ENCODE peak calls at places on chromosomes 11 and 22, in four cellular contexts. A is glutamatergic neuron, S is C1 segment of cervical spinal cord, L is iris pigment epithelial cell. K is an unnamed sample.

GRCh38 chr11:126345759-126346585 is 9.5 kb upstream of the ST3GAL4 start:
- DNase-seq in A (no peak), S (no peak), L (peak; percentile 94), K (peak; percentile 64)

GRCh38 chr22:19139001-19139356 is 5.5 kb downstream of the ESS2 start:
- DNase-seq in A (no peak), S (no peak), L (no peak), K (no peak)

GRCh38 chr11:128775513-128775912 is 81.6 kb downstream of the FLI1 start:
- DNase-seq in A (no peak), S (no peak), L (peak; percentile 57), K (no peak)

GRCh38 chr11:87290304-87290922 is 252.7 kb downstream of the TMEM135 start:
- DNase-seq in A (no peak), S (no peak), L (peak; percentile 56), K (no peak)

GRCh38 chr11:81658722-81659121 is 1074.9 kb downstream of the FAM181B start:
- DNase-seq in A (no peak), S (no peak), L (peak; percentile 14), K (peak; percentile 30)

GRCh38 chr22:35638408-35638807 is 9.8 kb upstream of the APOL6 start:
- DNase-seq in A (no peak), S (peak; percentile 28), L (no peak), K (no peak)

GRCh38 chr11:93940395-93940794 is 80.8 kb upstream of the HEPHL1 start:
- DNase-seq in A (no peak), S (no peak), L (no peak), K (no peak)

GRCh38 chr11:104823638-104824037 is 74.6 kb downstream of the CASP12 start:
- DNase-seq in A (no peak), S (no peak), L (no peak), K (no peak)

GRCh38 chr11:116138280-116138679 is 634.1 kb upstream of the CADM1 start:
- DNase-seq in A (no peak), S (no peak), L (no peak), K (no peak)

GRCh38 chr11:8223513-8223899 is 40.2 kb downstream of the LMO1 start:
- DNase-seq in A (no peak), S (no peak), L (peak; percentile 36), K (no peak)

GRCh38 chr11:120281161-120281795 is 41.3 kb downstream of the POU2F3 start:
- DNase-seq in A (no peak), S (no peak), L (no peak), K (no peak)

GRCh38 chr22:36819112-36819511 is 2.3 kb upstream of the PVALB start:
- DNase-seq in A (no peak), S (no peak), L (no peak), K (no peak)

GRCh38 chr22:17997456-17997855 is 26.9 kb downstream of the MICAL3 start:
- DNase-seq in A (no peak), S (no peak), L (peak; percentile 49), K (no peak)

GRCh38 chr22:49097171-49097925 is 730.3 kb downstream of the BRD1 start:
- DNase-seq in A (no peak), S (no peak), L (no peak), K (no peak)

GRCh38 chr22:35521358-35522264 is 19.0 kb upstream of the RASD2 start:
- DNase-seq in A (no peak), S (no peak), L (no peak), K (no peak)

GRCh38 chr11:70689764-70690163 is 291.4 kb downstream of the CTTN start:
- DNase-seq in A (no peak), S (no peak), L (no peak), K (no peak)

GRCh38 chr11:102940714-102941588 is 14.6 kb downstream of the MMP13 start:
- DNase-seq in A (no peak), S (peak; percentile 2), L (peak; percentile 64), K (peak; percentile 61)

GRCh38 chr11:9868641-9869040 is 204.8 kb downstream of the SWAP70 start:
- DNase-seq in A (no peak), S (no peak), L (no peak), K (no peak)

GRCh38 chr22:43826142-43827093 is 14.3 kb upstream of the EFCAB6 start:
- DNase-seq in A (no peak), S (peak; percentile 28), L (peak; percentile 70), K (peak; percentile 11)

GRCh38 chr22:22748297-22748743 is 103.9 kb downstream of the GGTLC2 start:
- DNase-seq in A (peak; percentile 56), S (peak; percentile 11), L (peak; percentile 65), K (peak; percentile 48)

GRCh38 chr22:23800297-23801237 is 13.8 kb downstream of the SMARCB1 start:
- DNase-seq in A (no peak), S (no peak), L (no peak), K (no peak)

GRCh38 chr11:37280194-37280593 is 682.2 kb upstream of the RAG2 start:
- DNase-seq in A (no peak), S (no peak), L (no peak), K (no peak)

GRCh38 chr22:42265321-42265720 is 5.1 kb downstream of the TCF20 start:
- DNase-seq in A (no peak), S (no peak), L (no peak), K (no peak)

GRCh38 chr22:40547729-40548143 is 88.8 kb downstream of the MRTFA start:
- DNase-seq in A (no peak), S (no peak), L (peak; percentile 63), K (no peak)